ENCODE peak calls at places on chromosomes 12 and 14, in nine cellular contexts. Y is H9, S is fibroblast of mammary gland, R is GM12865, N is epithelial cell of esophagus, Z is BE2C, A is sigmoid colon, C is GM12878, B is ovary. D is an unnamed sample.

GRCh38 chr14:43706901-43707300 is 800.2 kb downstream of the FSCB start:
- DNase-seq in Y (no peak), S (peak), R (no peak), N (no peak), Z (no peak), A (no peak), C (no peak), B (no peak), D (no peak)

GRCh38 chr14:99579903-99580570 is 24.0 kb downstream of the CCDC85C start:
- DNase-seq in Y (peak), S (no peak), R (no peak), N (peak), Z (no peak), A (no peak), C (no peak), B (no peak), D (peak)

GRCh38 chr12:22518067-22518719 is 26.1 kb downstream of the C2CD5 start:
- DNase-seq in Y (no peak), S (peak), R (no peak), N (peak), Z (peak), A (no peak), C (no peak), B (no peak), D (no peak)

GRCh38 chr12:19688489-19688888 is 249.2 kb downstream of the AEBP2 start:
- DNase-seq in Y (no peak), S (peak), R (no peak), N (peak), Z (no peak), A (no peak), C (no peak), B (no peak), D (no peak)

GRCh38 chr14:70741482-70741881 is 67.8 kb downstream of the MAP3K9 start:
- DNase-seq in Y (no peak), S (no peak), R (no peak), N (no peak), Z (no peak), A (no peak), C (no peak), B (no peak), D (no peak)

GRCh38 chr12:81809113-81809777 is 50.1 kb upstream of the PPFIA2 start:
- DNase-seq in Y (no peak), S (no peak), R (no peak), N (no peak), Z (no peak), A (no peak), C (no peak), B (no peak), D (no peak)

GRCh38 chr12:121226399-121226798 is 16.5 kb downstream of the P2RX4 start:
- DNase-seq in Y (no peak), S (no peak), R (no peak), N (no peak), Z (no peak), A (no peak), C (no peak), B (no peak), D (no peak)

GRCh38 chr12:1003600-1004271 is 12.7 kb downstream of the ERC1 start:
- DNase-seq in Y (no peak), S (no peak), R (no peak), N (no peak), Z (no peak), A (no peak), C (no peak), B (no peak), D (no peak)

GRCh38 chr12:6554990-6555691 is 701 bp downstream of the IFFO1 start:
- DNase-seq in Y (no peak), S (no peak), R (no peak), N (no peak), Z (no peak), A (no peak), C (no peak), B (no peak), D (no peak)

GRCh38 chr12:6444031-6444430 is 724 bp upstream of the CD27 start:
- DNase-seq in Y (no peak), S (no peak), R (peak), N (no peak), Z (no peak), A (peak), C (no peak), B (no peak), D (no peak)

GRCh38 chr12:31002999-31003398 is 70.7 kb upstream of the DDX11 start:
- DNase-seq in Y (no peak), S (peak), R (peak), N (no peak), Z (no peak), A (peak), C (peak), B (peak), D (no peak)

GRCh38 chr14:35534884-35535793 is 1.2 kb downstream of the INSM2 start:
- DNase-seq in Y (peak), S (peak), R (peak), N (peak), Z (peak), A (peak), C (no peak), B (peak), D (peak)

GRCh38 chr12:48973531-48973930 is 2.0 kb upstream of the WNT10B start:
- DNase-seq in Y (no peak), S (peak), R (no peak), N (no peak), Z (no peak), A (peak), C (no peak), B (no peak), D (no peak)

GRCh38 chr12:92802906-92803305 is 100.1 kb downstream of the PLEKHG7 start:
- DNase-seq in Y (no peak), S (no peak), R (no peak), N (no peak), Z (no peak), A (no peak), C (no peak), B (no peak), D (no peak)

GRCh38 chr12:52615912-52616311 is 2.4 kb downstream of the KRT73 start:
- DNase-seq in Y (peak), S (no peak), R (no peak), N (no peak), Z (no peak), A (no peak), C (no peak), B (no peak), D (no peak)

GRCh38 chr14:65788876-65789859 is 376.6 kb downstream of the FUT8 start:
- DNase-seq in Y (no peak), S (no peak), R (no peak), N (no peak), Z (no peak), A (no peak), C (no peak), B (no peak), D (no peak)

GRCh38 chr14:75238728-75239455 is 39.7 kb upstream of the FOS start:
- DNase-seq in Y (peak), S (no peak), R (no peak), N (no peak), Z (no peak), A (no peak), C (no peak), B (peak), D (no peak)

GRCh38 chr14:40204441-40205175 is 772.4 kb upstream of the FBXO33 start:
- DNase-seq in Y (peak), S (no peak), R (no peak), N (no peak), Z (no peak), A (no peak), C (no peak), B (no peak), D (no peak)

GRCh38 chr14:75127903-75128595 is 1.2 kb upstream of the NEK9 start:
- DNase-seq in Y (no peak), S (no peak), R (no peak), N (no peak), Z (no peak), A (no peak), C (no peak), B (no peak), D (no peak)

GRCh38 chr14:38505221-38506095 is 249.6 kb upstream of the CLEC14A start:
- DNase-seq in Y (no peak), S (peak), R (no peak), N (no peak), Z (no peak), A (no peak), C (no peak), B (no peak), D (no peak)

GRCh38 chr12:123752046-123752445 is 10.1 kb upstream of the DNAH10 start:
- DNase-seq in Y (no peak), S (no peak), R (no peak), N (peak), Z (no peak), A (no peak), C (no peak), B (no peak), D (no peak)

GRCh38 chr12:127174881-127175280 is 1092.1 kb upstream of the TMEM132C start:
- DNase-seq in Y (no peak), S (peak), R (no peak), N (peak), Z (no peak), A (no peak), C (no peak), B (no peak), D (no peak)

GRCh38 chr12:12442548-12443071 is 85.7 kb downstream of the BORCS5 start:
- DNase-seq in Y (no peak), S (peak), R (no peak), N (peak), Z (no peak), A (no peak), C (no peak), B (no peak), D (no peak)

GRCh38 chr12:5884285-5884684 is 60.8 kb downstream of the ANO2 start:
- DNase-seq in Y (peak), S (no peak), R (no peak), N (no peak), Z (no peak), A (no peak), C (no peak), B (no peak), D (no peak)

GRCh38 chr12:120181991-120182631 is 12.4 kb downstream of the GCN1 start:
- DNase-seq in Y (no peak), S (peak), R (no peak), N (peak), Z (no peak), A (no peak), C (no peak), B (no peak), D (no peak)

GRCh38 chr12:113461666-113462065 is 10.0 kb downstream of the LHX5 start:
- DNase-seq in Y (peak), S (peak), R (peak), N (peak), Z (no peak), A (no peak), C (no peak), B (no peak), D (no peak)
- TF ChIP-seq CTCF in Y (peak), S (peak), R (peak), N (peak), Z (peak), A (no peak), C (peak), B (no peak), D (no peak)

GRCh38 chr12:67430708-67431335 is 161.7 kb downstream of the CAND1 start:
- DNase-seq in Y (no peak), S (peak), R (no peak), N (no peak), Z (no peak), A (peak), C (no peak), B (peak), D (no peak)
- TF ChIP-seq CTCF in Y (peak), S (peak), R (no peak), N (no peak), Z (no peak), A (no peak), C (no peak), B (no peak), D (no peak)

DNA sequence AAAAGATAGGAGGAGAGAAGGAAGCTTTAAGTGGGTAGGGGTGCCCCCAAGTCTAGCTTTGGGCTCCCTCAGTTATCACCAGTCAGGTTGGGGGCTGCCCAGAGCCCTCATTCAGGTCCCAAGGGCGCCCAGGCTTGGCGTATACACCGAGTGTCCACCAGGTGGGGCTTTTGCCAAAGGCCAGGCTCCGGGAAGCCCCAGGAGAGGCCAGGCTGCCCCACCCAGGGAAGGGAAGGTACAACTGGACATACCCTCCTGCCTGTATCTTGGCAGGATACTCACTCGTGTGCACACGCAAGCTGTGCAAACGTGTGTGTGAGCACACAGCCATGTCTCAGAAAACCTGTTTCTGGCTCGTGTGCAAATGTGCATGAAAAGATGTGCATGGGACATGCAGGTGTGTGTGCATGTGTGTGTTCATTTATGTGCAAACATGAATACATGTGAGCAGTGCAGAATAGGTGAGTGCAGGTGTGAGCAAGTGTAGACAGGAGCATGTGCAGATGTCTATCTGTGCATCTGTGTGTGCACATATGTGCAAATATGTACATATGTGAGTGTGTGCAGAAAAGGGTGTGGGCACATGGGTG is 103.9 kb upstream of the MYL2 start:
- DNase-seq in Y (peak), S (peak), R (peak), N (peak), Z (peak), A (peak), C (peak), B (no peak), D (peak)
- TF ChIP-seq CTCF in Y (peak), S (peak), R (peak), N (peak), Z (peak), A (peak), C (peak), B (no peak), D (peak)

GRCh38 chr12:85569261-85569660 is 266.9 kb downstream of the RASSF9 start:
- DNase-seq in Y (no peak), S (no peak), R (no peak), N (peak), Z (no peak), A (no peak), C (no peak), B (no peak), D (no peak)
- TF ChIP-seq CTCF in Y (no peak), S (no peak), R (no peak), N (no peak), Z (no peak), A (no peak), C (no peak), B (no peak), D (no peak)

GRCh38 chr14:55730602-55731001 is 150.6 kb downstream of the KTN1 start:
- DNase-seq in Y (no peak), S (no peak), R (no peak), N (peak), Z (no peak), A (no peak), C (no peak), B (no peak), D (no peak)

GRCh38 chr14:55731247-55731872 is 151.4 kb downstream of the KTN1 start:
- DNase-seq in Y (no peak), S (no peak), R (no peak), N (no peak), Z (no peak), A (no peak), C (no peak), B (no peak), D (no peak)

GRCh38 chr14:55733609-55734008 is 153.6 kb downstream of the KTN1 start:
- DNase-seq in Y (no peak), S (no peak), R (no peak), N (no peak), Z (no peak), A (no peak), C (no peak), B (no peak), D (no peak)

GRCh38 chr14:55734731-55735130 is 154.7 kb downstream of the KTN1 start:
- DNase-seq in Y (no peak), S (no peak), R (no peak), N (no peak), Z (no peak), A (no peak), C (no peak), B (no peak), D (no peak)

DNA sequence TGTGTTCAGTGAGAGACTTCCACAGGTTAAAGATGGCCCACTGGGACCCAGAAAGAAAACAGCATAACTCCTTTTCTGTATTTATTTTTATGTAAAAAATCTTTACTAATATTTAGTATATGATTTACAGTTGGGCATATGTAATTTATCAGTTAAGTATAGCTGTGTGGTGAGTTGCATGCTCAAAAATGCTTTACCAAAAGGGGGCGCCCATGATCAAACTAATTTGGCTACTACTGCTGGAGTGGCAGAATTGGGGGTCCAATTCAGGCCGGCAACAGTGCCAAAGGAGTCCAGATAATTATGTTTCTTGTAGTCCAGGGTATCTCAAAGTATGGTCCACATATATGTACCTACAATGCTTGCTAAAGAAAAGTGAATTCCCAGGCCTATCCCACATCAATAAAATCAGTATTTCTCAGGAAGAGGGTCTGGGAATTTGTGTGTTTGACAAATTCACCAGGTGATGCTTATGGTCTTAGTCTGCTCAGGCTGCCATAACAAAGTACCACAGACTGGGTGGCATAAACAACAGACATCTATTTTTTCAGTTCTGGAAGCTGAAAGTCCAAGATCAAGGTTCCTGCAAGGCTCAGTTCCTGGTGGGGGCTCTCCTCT is 152.0 kb downstream of the KTN1 start:
- DNase-seq in Y (peak), S (peak), R (peak), N (peak), Z (peak), A (no peak), C (no peak), B (no peak), D (peak)
- TF ChIP-seq CTCF in Y (peak), S (peak), R (peak), N (peak), Z (peak), A (peak), C (peak), B (no peak), D (peak)

GRCh38 chr14:51239813-51240803 is at the start of gene TMX1:
- DNase-seq in Y (peak), S (peak), R (peak), N (peak), Z (peak), A (peak), C (peak), B (peak), D (peak)
- TF ChIP-seq CTCF in Y (peak), S (no peak), R (peak), N (no peak), Z (peak), A (no peak), C (no peak), B (no peak), D (no peak)

GRCh38 chr12:113712481-113712880 is 240.8 kb upstream of the LHX5 start:
- DNase-seq in Y (no peak), S (no peak), R (no peak), N (no peak), Z (no peak), A (no peak), C (no peak), B (no peak), D (no peak)
- TF ChIP-seq CTCF in Y (no peak), S (no peak), R (no peak), N (no peak), Z (no peak), A (no peak), C (no peak), B (no peak), D (no peak)

DNA sequence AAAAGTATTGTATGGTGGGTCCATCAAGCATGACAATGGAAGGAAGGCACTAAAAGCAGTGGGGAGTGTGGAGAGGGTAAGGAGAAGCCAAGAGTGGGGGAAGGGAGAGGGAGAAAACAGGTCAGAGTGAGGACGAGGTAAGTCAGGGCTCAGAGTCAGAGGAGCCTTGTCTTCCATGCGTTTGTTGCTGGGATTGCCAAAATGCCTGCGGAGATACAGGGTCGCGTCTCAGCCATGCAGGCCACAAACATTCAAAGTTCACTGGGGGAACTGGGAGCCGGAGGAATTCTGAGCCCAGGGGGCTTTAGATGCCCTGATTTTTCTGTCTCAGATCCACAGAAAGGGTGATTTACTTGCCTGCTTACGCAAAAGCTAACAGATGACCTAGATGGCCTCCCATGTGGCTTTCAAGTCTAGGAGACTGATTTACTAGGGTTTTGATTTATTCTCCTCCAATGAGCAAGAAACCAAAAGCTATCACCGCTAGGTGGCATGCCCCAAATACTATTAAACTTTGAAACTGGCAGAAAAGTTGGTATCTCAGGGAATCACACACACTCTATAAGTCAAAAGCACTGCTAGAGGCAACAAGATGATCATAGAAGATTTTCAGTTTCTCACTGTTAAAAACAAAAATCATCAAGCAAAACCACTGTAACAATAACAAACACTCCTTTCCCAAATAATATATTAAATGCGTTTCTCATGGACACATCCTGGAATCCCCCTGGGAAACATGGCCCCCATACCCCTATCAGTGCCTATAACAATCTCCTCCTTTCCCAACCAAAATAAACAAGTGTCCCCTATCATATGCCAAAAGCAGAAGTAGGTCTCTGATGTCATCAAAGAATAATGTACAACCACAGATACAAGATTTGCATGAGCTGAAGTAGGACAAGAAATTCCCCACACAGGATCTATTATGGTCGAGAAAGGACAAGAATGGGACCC is 26.6 kb upstream of the MDM1 start:
- DNase-seq in Y (peak), S (peak), R (peak), N (peak), Z (peak), A (peak), C (peak), B (no peak), D (no peak)
- TF ChIP-seq CTCF in Y (peak), S (peak), R (peak), N (peak), Z (peak), A (peak), C (peak), B (peak), D (peak)

DNA sequence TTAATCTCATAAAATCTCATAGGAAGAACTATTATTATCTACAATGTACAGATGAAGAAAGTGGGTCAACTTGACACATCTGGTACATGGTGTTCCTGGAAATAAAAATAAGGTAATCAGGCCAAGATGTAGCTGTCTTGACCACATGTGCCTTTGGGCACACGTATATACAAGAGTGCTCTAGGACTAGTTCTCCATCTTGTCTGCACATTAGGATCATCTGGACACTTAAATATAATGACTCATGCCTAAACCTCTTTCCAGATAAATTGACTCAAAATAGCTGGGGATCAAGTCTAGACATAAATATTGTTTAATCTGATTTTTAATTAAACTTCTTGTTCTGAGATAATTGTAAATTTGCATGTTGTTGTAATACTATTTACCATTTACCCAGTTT is 182.6 kb downstream of the CNTN1 start:
- DNase-seq in Y (no peak), S (peak), R (no peak), N (no peak), Z (no peak), A (no peak), C (no peak), B (no peak), D (no peak)
- TF ChIP-seq CTCF in Y (no peak), S (no peak), R (no peak), N (no peak), Z (no peak), A (no peak), C (no peak), B (no peak), D (no peak)

GRCh38 chr14:63308723-63309317 is 9.9 kb downstream of the GPHB5 start:
- DNase-seq in Y (peak), S (peak), R (peak), N (peak), Z (peak), A (no peak), C (no peak), B (no peak), D (no peak)
- TF ChIP-seq CTCF in Y (peak), S (peak), R (peak), N (peak), Z (peak), A (no peak), C (peak), B (no peak), D (peak)